ENCODE peak calls at places on chromosomes 11 and 22, in nine cellular contexts. H, V, J, N, M, Z, A, K and C are unnamed samples.
A peak's percentile ranks its signal among the peaks of the same experiment; 100 is the strongest.

GRCh38 chr11:117181586-117182550 is 3.3 kb downstream of the SIDT2 start:
- DNase-seq in H (no peak), V (no peak), J (no peak), N (no peak), M (no peak), Z (no peak), A (peak; percentile 14), K (peak; percentile 22), C (no peak)

GRCh38 chr22:21764038-21764804 is 28.6 kb upstream of the YPEL1 start:
- DNase-seq in H (no peak), V (no peak), J (no peak), N (no peak), M (no peak), Z (no peak), A (no peak), K (no peak), C (no peak)

GRCh38 chr11:43573233-43573632 is 107.3 kb upstream of the HSD17B12 start:
- DNase-seq in H (peak; percentile 61), V (peak; percentile 56), J (no peak), N (no peak), M (no peak), Z (no peak), A (no peak), K (no peak), C (no peak)

GRCh38 chr11:2912498-2912897 is 16.7 kb downstream of the PHLDA2 start:
- DNase-seq in H (peak; percentile 77), V (peak; percentile 86), J (no peak), N (peak; percentile 86), M (peak; percentile 96), Z (peak; percentile 95), A (peak; percentile 96), K (peak; percentile 96), C (peak; percentile 54)

GRCh38 chr11:55942785-55943392 is 6.7 kb upstream of the OR5I1 start:
- DNase-seq in H (peak; percentile 48), V (peak; percentile 58), J (no peak), N (peak; percentile 1), M (no peak), Z (no peak), A (no peak), K (no peak), C (peak; percentile 33)

GRCh38 chr22:44130076-44130711 is 50.5 kb upstream of the PARVG start:
- DNase-seq in H (peak; percentile 10), V (no peak), J (no peak), N (no peak), M (no peak), Z (no peak), A (no peak), K (no peak), C (peak; percentile 21)

GRCh38 chr11:47938791-47939560 is 41.4 kb upstream of the PTPRJ start:
- DNase-seq in H (no peak), V (no peak), J (no peak), N (no peak), M (no peak), Z (no peak), A (no peak), K (no peak), C (no peak)

GRCh38 chr11:119560961-119561360 is 138.0 kb upstream of the THY1 start:
- DNase-seq in H (no peak), V (no peak), J (no peak), N (no peak), M (no peak), Z (no peak), A (no peak), K (no peak), C (no peak)

GRCh38 chr11:1863352-1864215 is 10.7 kb downstream of the LSP1 start:
- DNase-seq in H (peak; percentile 87), V (peak; percentile 68), J (peak; percentile 95), N (peak; percentile 85), M (peak; percentile 79), Z (peak; percentile 66), A (peak; percentile 75), K (peak; percentile 58), C (peak; percentile 94)

GRCh38 chr11:15905815-15906214 is 450.5 kb downstream of the SOX6 start:
- DNase-seq in H (no peak), V (no peak), J (no peak), N (no peak), M (no peak), Z (no peak), A (no peak), K (no peak), C (no peak)

GRCh38 chr11:46235777-46236688 is 41.4 kb upstream of the CREB3L1 start:
- DNase-seq in H (peak; percentile 68), V (peak; percentile 75), J (no peak), N (no peak), M (no peak), Z (no peak), A (no peak), K (no peak), C (peak; percentile 59)

GRCh38 chr22:48756146-48757111 is 1071.2 kb downstream of the BRD1 start:
- DNase-seq in H (no peak), V (peak; percentile 19), J (peak; percentile 4), N (no peak), M (no peak), Z (peak; percentile 1), A (peak; percentile 14), K (peak; percentile 9), C (no peak)

GRCh38 chr22:28229566-28230483 is 310.8 kb upstream of the PITPNB start:
- DNase-seq in H (peak; percentile 70), V (no peak), J (no peak), N (peak; percentile 61), M (no peak), Z (no peak), A (no peak), K (no peak), C (peak; percentile 30)

GRCh38 chr22:24440718-24441405 is 13.5 kb downstream of the ADORA2A start:
- DNase-seq in H (no peak), V (no peak), J (no peak), N (no peak), M (peak; percentile 48), Z (no peak), A (peak; percentile 23), K (no peak), C (no peak)
- H3K4me3 ChIP-seq in H (no peak overlapping the region), V (no peak overlapping the region), J (no peak overlapping the region), N (no peak overlapping the region), M (no peak overlapping the region), Z (no peak overlapping the region), A (no peak overlapping the region), K (no peak overlapping the region), C (no peak overlapping the region)

GRCh38 chr11:17929171-17929570 is 83.7 kb downstream of the SERGEF start:
- DNase-seq in H (peak; percentile 47), V (no peak), J (no peak), N (no peak), M (no peak), Z (no peak), A (no peak), K (no peak), C (no peak)

GRCh38 chr11:17927643-17928343 is 85.1 kb downstream of the SERGEF start:
- DNase-seq in H (peak; percentile 93), V (no peak), J (no peak), N (no peak), M (no peak), Z (no peak), A (no peak), K (no peak), C (peak; percentile 82)

GRCh38 chr11:17931595-17931994 is 81.3 kb downstream of the SERGEF start:
- DNase-seq in H (no peak), V (no peak), J (no peak), N (no peak), M (no peak), Z (no peak), A (no peak), K (no peak), C (no peak)

GRCh38 chr11:17932472-17932871 is 80.4 kb downstream of the SERGEF start:
- DNase-seq in H (no peak), V (no peak), J (no peak), N (no peak), M (no peak), Z (no peak), A (no peak), K (no peak), C (no peak)

DNA sequence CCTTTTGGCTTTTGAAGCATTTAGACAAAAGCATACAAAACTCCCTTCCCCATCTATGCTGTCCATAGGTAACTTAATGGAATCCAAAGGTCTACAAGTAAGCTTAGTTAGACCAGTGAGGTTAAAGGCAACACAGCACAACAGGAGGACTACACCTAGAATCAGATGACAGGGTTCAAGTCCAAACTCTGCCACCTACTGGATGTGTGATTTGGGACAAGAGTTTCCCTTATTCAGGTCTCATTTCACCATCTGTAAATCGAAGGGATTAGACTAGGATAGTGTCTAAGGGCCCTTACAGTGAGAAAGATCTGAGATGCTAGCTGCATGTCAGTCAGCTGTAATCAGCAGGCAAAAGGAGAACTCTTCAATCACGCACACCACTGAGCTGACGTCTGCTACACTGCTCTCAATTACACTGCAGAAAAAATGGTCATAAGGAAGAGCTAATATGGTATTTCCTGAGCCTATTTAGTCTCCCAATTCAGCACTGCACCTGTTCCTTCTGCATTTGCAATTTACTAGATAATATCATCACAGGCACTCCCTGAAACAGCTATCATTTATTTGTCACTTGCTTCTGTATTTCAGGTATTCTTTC is 82.2 kb downstream of the SERGEF start:
- DNase-seq in H (no peak), V (peak; percentile 10), J (no peak), N (no peak), M (no peak), Z (no peak), A (no peak), K (no peak), C (no peak)
- TF ChIP-seq CTCF in H (no peak), V (no peak), J (no peak), N (no peak), M (no peak), Z (no peak), A (no peak), K (no peak), C (no peak)

DNA sequence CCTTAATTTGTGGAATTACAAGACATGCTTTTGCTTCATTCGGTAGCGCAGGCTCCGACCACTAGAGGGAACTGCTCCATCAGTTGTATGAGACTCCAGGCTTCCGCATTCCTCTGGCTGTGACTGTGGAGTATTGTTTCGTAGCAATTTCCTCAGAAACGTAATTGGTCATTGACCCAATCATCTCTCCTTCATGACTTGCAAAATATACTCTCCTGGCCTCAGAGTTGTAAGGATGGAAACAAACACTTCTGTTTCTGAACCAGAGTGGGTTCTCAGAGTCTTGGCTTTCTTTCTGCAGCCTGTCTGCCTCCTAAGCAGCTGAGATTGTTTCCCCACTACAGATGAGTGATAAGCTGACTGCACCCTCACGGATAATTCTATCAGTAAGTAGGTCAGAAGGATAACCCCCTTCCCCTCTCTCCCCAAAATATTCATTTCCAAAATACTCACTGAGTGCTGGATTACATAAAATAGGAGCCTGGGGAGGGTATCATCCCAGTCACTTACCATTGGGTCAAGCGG is 146.8 kb upstream of the ZC3H12C start:
- DNase-seq in H (peak; percentile 99), V (peak; percentile 84), J (peak; percentile 88), N (peak; percentile 97), M (peak; percentile 71), Z (peak; percentile 88), A (peak; percentile 84), K (peak; percentile 90), C (peak; percentile 95)
- H3K4me3 ChIP-seq in H (peak overlapping the region; percentile 45), V (no peak overlapping the region), J (no peak overlapping the region), N (peak overlapping the region; percentile 30), M (no peak overlapping the region), Z (no peak overlapping the region), A (peak overlapping the region; percentile 11), K (peak overlapping the region; percentile 10), C (peak overlapping the region; percentile 41)

DNA sequence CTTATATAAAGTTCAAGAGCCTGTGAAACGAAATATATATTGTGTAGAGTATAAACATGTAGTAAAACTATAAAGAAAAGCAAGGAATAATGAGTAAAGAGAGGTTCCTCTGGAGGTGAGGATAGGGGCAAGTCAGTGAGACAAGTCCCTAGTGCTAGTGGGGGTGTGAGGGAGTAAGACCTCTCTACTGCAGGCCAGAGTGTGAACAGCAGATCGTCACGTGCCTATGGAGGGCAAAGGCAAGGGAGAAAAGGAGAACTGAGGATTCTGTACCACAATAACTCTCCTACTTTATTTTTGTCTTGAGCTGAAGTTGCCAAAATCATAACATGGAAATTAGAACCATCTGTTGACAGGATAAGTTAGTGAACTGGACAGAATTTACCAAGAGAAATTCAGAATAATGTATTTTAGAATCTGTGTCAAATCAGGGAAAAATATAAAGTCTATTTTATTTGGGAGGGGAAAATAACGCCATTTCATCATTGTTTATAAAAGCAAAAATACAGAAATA is 77.6 kb downstream of the ENTHD1 start:
- DNase-seq in H (no peak), V (peak; percentile 38), J (no peak), N (no peak), M (no peak), Z (no peak), A (no peak), K (no peak), C (no peak)
- TF ChIP-seq CTCF in H (no peak), V (no peak), J (no peak), N (no peak), M (no peak), Z (no peak), A (no peak), K (no peak), C (no peak)